ENCODE peak calls at places on chromosomes 13 and 19, in ten cellular contexts. O, H, V, N, U, K, B, L, P and C are unnamed samples.

GRCh38 chr13:95552539-95553270 is at the start of gene CLDN10:
- DNase-seq in O (peak; percentile 19), H (no peak), V (no peak), N (peak; percentile 10), U (no peak), K (no peak), B (peak; percentile 87), L (peak; percentile 27), P (peak; percentile 32), C (peak; percentile 29)

GRCh38 chr19:57233207-57233606 is 2.4 kb downstream of the AURKC start:
- DNase-seq in O (no peak), H (no peak), V (no peak), N (no peak), U (no peak), K (no peak), B (no peak), L (no peak), P (no peak), C (no peak)

GRCh38 chr13:96091164-96091931 is 1.4 kb downstream of the HS6ST3 start:
- DNase-seq in O (no peak), H (no peak), V (no peak), N (no peak), U (no peak), K (no peak), B (peak; percentile 59), L (no peak), P (no peak), C (peak; percentile 20)

GRCh38 chr13:45473627-45474026 is 8.9 kb downstream of the COG3 start:
- DNase-seq in O (no peak), H (no peak), V (no peak), N (peak; percentile 31), U (no peak), K (no peak), B (peak; percentile 24), L (no peak), P (no peak), C (no peak)

GRCh38 chr19:51712461-51713081 is 11.2 kb downstream of the HAS1 start:
- DNase-seq in O (no peak), H (peak; percentile 55), V (no peak), N (peak; percentile 27), U (peak; percentile 27), K (peak; percentile 75), B (peak; percentile 73), L (no peak), P (no peak), C (no peak)

GRCh38 chr13:39201075-39201630 is 162.9 kb downstream of the NHLRC3 start:
- DNase-seq in O (no peak), H (no peak), V (no peak), N (no peak), U (no peak), K (no peak), B (no peak), L (peak; percentile 56), P (no peak), C (no peak)

GRCh38 chr13:37617162-37617561 is 18.6 kb upstream of the POSTN start:
- DNase-seq in O (no peak), H (peak; percentile 55), V (no peak), N (no peak), U (peak; percentile 42), K (no peak), B (no peak), L (no peak), P (no peak), C (no peak)

GRCh38 chr19:47483200-47483599 is 819 bp downstream of the KPTN start:
- DNase-seq in O (no peak), H (no peak), V (no peak), N (no peak), U (no peak), K (no peak), B (no peak), L (no peak), P (no peak), C (no peak)

GRCh38 chr13:109778102-109778542 is 8.3 kb downstream of the IRS2 start:
- DNase-seq in O (peak; percentile 51), H (peak; percentile 63), V (no peak), N (peak; percentile 25), U (no peak), K (no peak), B (peak; percentile 29), L (no peak), P (peak; percentile 54), C (no peak)

GRCh38 chr13:40172149-40172591 is 494.3 kb downstream of the FOXO1 start:
- DNase-seq in O (no peak), H (no peak), V (no peak), N (no peak), U (no peak), K (peak; percentile 22), B (no peak), L (no peak), P (no peak), C (no peak)

GRCh38 chr13:26037302-26037701 is 14.5 kb downstream of the SHISA2 start:
- DNase-seq in O (peak; percentile 20), H (no peak), V (no peak), N (peak; percentile 52), U (no peak), K (no peak), B (peak; percentile 84), L (no peak), P (no peak), C (no peak)

GRCh38 chr13:66576381-66576780 is 653.8 kb downstream of the PCDH9 start:
- DNase-seq in O (no peak), H (no peak), V (no peak), N (no peak), U (no peak), K (no peak), B (no peak), L (no peak), P (no peak), C (no peak)

GRCh38 chr13:105050696-105051095 is 1484.8 kb downstream of the EFNB2 start:
- DNase-seq in O (no peak), H (no peak), V (no peak), N (no peak), U (no peak), K (no peak), B (no peak), L (no peak), P (no peak), C (no peak)

GRCh38 chr19:58217607-58218391 is 10.9 kb upstream of the ZNF544 start:
- DNase-seq in O (no peak), H (no peak), V (no peak), N (no peak), U (no peak), K (no peak), B (no peak), L (no peak), P (no peak), C (no peak)

GRCh38 chr13:51814825-51815650 is 11.1 kb upstream of the DHRS12 start:
- DNase-seq in O (peak; percentile 79), H (peak; percentile 59), V (peak; percentile 67), N (peak; percentile 87), U (peak; percentile 60), K (peak; percentile 73), B (peak; percentile 76), L (peak; percentile 45), P (peak; percentile 69), C (peak; percentile 81)

DNA sequence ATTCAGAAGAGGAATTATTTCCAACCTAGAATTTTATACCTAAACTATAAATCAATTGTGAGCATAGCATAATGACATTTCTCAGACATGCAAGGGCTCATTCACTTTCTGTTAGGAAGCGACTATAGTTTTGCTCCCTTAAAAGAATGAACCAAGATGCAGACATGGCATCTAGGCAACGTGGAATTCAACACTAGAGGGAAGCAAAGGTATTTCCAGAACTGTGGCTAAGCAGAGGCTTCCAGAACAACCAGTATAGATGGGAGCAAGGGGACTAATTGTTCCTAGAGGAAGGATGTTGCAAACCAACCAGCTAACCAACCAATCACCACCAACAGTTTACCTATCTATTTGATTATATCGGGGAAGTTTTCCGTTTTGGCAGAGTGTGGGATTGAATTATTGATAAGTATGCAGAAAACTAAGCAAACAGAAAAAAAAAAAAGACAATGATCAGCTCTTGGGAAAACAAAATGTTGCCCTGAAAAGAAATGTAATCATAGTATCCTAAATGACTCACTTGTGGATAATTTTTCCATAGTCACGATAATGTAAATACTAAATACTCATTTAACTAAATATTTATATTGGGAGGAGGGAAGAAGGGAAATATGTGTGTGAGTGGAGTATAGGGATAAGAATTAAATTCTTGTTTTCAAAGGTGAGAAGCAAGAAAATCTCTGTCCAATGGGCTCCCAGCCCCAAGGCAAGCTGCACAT is 21.1 kb downstream of the ARL11 start:
- DNase-seq in O (no peak), H (peak; percentile 58), V (no peak), N (no peak), U (peak; percentile 71), K (peak; percentile 21), B (peak; percentile 35), L (no peak), P (no peak), C (no peak)
- TF ChIP-seq CTCF in O (no peak), H (peak; percentile 57), V (no peak), N (no peak), U (peak; percentile 32), K (no peak), B (peak; percentile 45), L (peak; percentile 46), P (no peak), C (no peak)

DNA sequence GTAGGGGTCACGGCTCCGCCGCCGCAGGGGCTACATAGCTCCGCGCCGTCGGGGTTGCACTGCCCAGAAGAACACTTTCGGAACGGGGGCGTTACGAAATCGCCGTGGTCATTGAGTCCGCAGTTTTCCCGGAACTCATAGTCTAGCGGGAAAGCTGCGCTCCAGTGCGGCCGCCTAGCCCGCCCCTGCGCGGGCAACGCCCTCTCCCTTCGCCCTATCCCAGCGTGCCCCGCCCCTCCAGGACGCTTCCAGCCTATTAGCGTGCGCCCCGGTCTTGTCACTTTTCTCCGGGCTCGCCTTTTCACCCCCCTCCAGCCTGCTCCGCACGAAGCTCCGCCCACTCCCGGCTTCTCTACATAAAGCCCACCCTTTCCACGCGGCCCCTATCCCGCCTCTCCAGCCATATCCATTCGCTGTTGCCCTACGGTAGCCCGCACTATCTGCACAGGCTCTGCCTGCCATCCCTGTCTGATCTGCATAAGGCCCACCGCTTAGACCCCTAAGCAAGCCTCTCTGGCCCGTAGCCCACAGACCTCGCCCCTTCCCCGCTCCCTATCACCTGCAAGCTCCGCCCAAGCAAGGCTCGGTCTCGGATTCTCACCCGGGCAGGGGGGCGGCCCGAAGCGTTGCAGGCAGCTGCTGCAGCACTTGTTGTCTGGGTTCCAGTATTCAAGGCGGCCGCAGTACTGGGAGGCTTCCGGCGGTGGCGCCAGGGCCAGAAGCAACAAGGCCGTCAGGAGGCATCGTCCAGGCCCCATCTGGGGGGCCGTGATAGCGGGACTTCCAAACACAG is 1.6 kb downstream of the IGFLR1 start:
- DNase-seq in O (peak; percentile 99), H (peak; percentile 93), V (peak; percentile 95), N (peak; percentile 99), U (peak; percentile 95), K (peak; percentile 99), B (peak; percentile 99), L (peak; percentile 99), P (peak; percentile 97), C (peak; percentile 98)
- TF ChIP-seq CTCF in O (no peak), H (no peak), V (no peak), N (no peak), U (no peak), K (no peak), B (peak; percentile 56), L (peak; percentile 10), P (peak; percentile 47), C (peak; percentile 37)

GRCh38 chr13:110885966-110886365 is 28.9 kb downstream of the ANKRD10 start:
- DNase-seq in O (no peak), H (no peak), V (no peak), N (no peak), U (no peak), K (no peak), B (peak; percentile 52), L (no peak), P (no peak), C (no peak)
- TF ChIP-seq CTCF in O (no peak), H (no peak), V (no peak), N (no peak), U (no peak), K (no peak), B (peak; percentile 30), L (no peak), P (no peak), C (no peak)

GRCh38 chr19:19946226-19946625 is 45.5 kb downstream of the ZNF93 start:
- DNase-seq in O (no peak), H (no peak), V (no peak), N (no peak), U (no peak), K (no peak), B (no peak), L (no peak), P (no peak), C (no peak)
- TF ChIP-seq CTCF in O (no peak), H (no peak), V (no peak), N (no peak), U (no peak), K (no peak), B (no peak), L (no peak), P (no peak), C (no peak)